ENCODE peak calls at places on chromosomes 3 and 15, in nine cellular contexts. One of them, this sample, is unnamed.
A peak's percentile ranks its signal among the peaks of the same experiment; 100 is the strongest.

GRCh38 chr15:58438956-58439355 is 7.2 kb downstream of the LIPC start:
- DNase-seq in sigmoid colon: no peak
- DNase-seq in keratinocyte: no peak
- DNase-seq in Panc1: no peak
- DNase-seq in fibroblast of lung: peak; percentile 58
- DNase-seq in BE2C: peak; percentile 60
- DNase-seq in astrocyte of the cerebellum: no peak
- DNase-seq in GM12865: peak; percentile 46
- DNase-seq in OCI-LY7: peak; percentile 46
- DNase-seq in this sample: peak; percentile 63

GRCh38 chr3:172517859-172518466 is 5.3 kb downstream of the TNFSF10 start:
- DNase-seq in sigmoid colon: no peak
- DNase-seq in keratinocyte: no peak
- DNase-seq in Panc1: no peak
- DNase-seq in fibroblast of lung: no peak
- DNase-seq in BE2C: no peak
- DNase-seq in astrocyte of the cerebellum: no peak
- DNase-seq in GM12865: no peak
- DNase-seq in OCI-LY7: no peak
- DNase-seq in this sample: no peak

GRCh38 chr3:112129925-112130637 is 3.0 kb downstream of the GCSAM start:
- DNase-seq in sigmoid colon: no peak
- DNase-seq in keratinocyte: no peak
- DNase-seq in Panc1: no peak
- DNase-seq in fibroblast of lung: no peak
- DNase-seq in BE2C: no peak
- DNase-seq in astrocyte of the cerebellum: no peak
- DNase-seq in GM12865: peak; percentile 55
- DNase-seq in OCI-LY7: peak; percentile 76
- DNase-seq in this sample: no peak

GRCh38 chr3:178794711-178795110 is 258.5 kb downstream of the KCNMB2 start:
- DNase-seq in sigmoid colon: no peak
- DNase-seq in keratinocyte: no peak
- DNase-seq in Panc1: no peak
- DNase-seq in fibroblast of lung: no peak
- DNase-seq in BE2C: no peak
- DNase-seq in astrocyte of the cerebellum: no peak
- DNase-seq in GM12865: no peak
- DNase-seq in OCI-LY7: no peak
- DNase-seq in this sample: no peak

GRCh38 chr3:136281966-136282554 is 31.9 kb downstream of the PCCB start:
- DNase-seq in sigmoid colon: no peak
- DNase-seq in keratinocyte: no peak
- DNase-seq in Panc1: no peak
- DNase-seq in fibroblast of lung: no peak
- DNase-seq in BE2C: no peak
- DNase-seq in astrocyte of the cerebellum: no peak
- DNase-seq in GM12865: no peak
- DNase-seq in OCI-LY7: peak; percentile 46
- DNase-seq in this sample: no peak

GRCh38 chr3:112818289-112818688 is 28.4 kb downstream of the CD200R1L start:
- DNase-seq in sigmoid colon: no peak
- DNase-seq in keratinocyte: no peak
- DNase-seq in Panc1: no peak
- DNase-seq in fibroblast of lung: no peak
- DNase-seq in BE2C: no peak
- DNase-seq in astrocyte of the cerebellum: no peak
- DNase-seq in GM12865: no peak
- DNase-seq in OCI-LY7: no peak
- DNase-seq in this sample: peak; percentile 72

GRCh38 chr3:66904816-66905543 is 93.1 kb upstream of the KBTBD8 start:
- DNase-seq in sigmoid colon: no peak
- DNase-seq in keratinocyte: no peak
- DNase-seq in Panc1: no peak
- DNase-seq in fibroblast of lung: no peak
- DNase-seq in BE2C: no peak
- DNase-seq in astrocyte of the cerebellum: no peak
- DNase-seq in GM12865: no peak
- DNase-seq in OCI-LY7: no peak
- DNase-seq in this sample: peak; percentile 3

GRCh38 chr15:67118808-67119207 is 53.4 kb downstream of the SMAD3 start:
- DNase-seq in sigmoid colon: no peak
- DNase-seq in keratinocyte: no peak
- DNase-seq in Panc1: no peak
- DNase-seq in fibroblast of lung: no peak
- DNase-seq in BE2C: no peak
- DNase-seq in astrocyte of the cerebellum: no peak
- DNase-seq in GM12865: no peak
- DNase-seq in OCI-LY7: no peak
- DNase-seq in this sample: no peak

GRCh38 chr3:18987862-18988447 is 160.4 kb upstream of the KCNH8 start:
- DNase-seq in sigmoid colon: no peak
- DNase-seq in keratinocyte: no peak
- DNase-seq in Panc1: no peak
- DNase-seq in fibroblast of lung: no peak
- DNase-seq in BE2C: no peak
- DNase-seq in astrocyte of the cerebellum: no peak
- DNase-seq in GM12865: no peak
- DNase-seq in OCI-LY7: no peak
- DNase-seq in this sample: no peak

GRCh38 chr15:63970723-63971426 is 75.4 kb downstream of the DAPK2 start:
- DNase-seq in sigmoid colon: no peak
- DNase-seq in keratinocyte: no peak
- DNase-seq in Panc1: no peak
- DNase-seq in fibroblast of lung: no peak
- DNase-seq in BE2C: no peak
- DNase-seq in astrocyte of the cerebellum: no peak
- DNase-seq in GM12865: peak; percentile 94
- DNase-seq in OCI-LY7: no peak
- DNase-seq in this sample: peak; percentile 3

GRCh38 chr3:102906837-102907236 is 472.0 kb downstream of the ZPLD1 start:
- DNase-seq in sigmoid colon: no peak
- DNase-seq in keratinocyte: no peak
- DNase-seq in Panc1: no peak
- DNase-seq in fibroblast of lung: peak; percentile 19
- DNase-seq in BE2C: no peak
- DNase-seq in astrocyte of the cerebellum: no peak
- DNase-seq in GM12865: no peak
- DNase-seq in OCI-LY7: no peak
- DNase-seq in this sample: no peak

GRCh38 chr3:18369561-18370185 is 55.5 kb downstream of the SATB1 start:
- DNase-seq in sigmoid colon: no peak
- DNase-seq in keratinocyte: no peak
- DNase-seq in Panc1: no peak
- DNase-seq in fibroblast of lung: peak; percentile 19
- DNase-seq in BE2C: peak; percentile 14
- DNase-seq in astrocyte of the cerebellum: no peak
- DNase-seq in GM12865: no peak
- DNase-seq in OCI-LY7: no peak
- DNase-seq in this sample: no peak

GRCh38 chr15:60568301-60568742 is 89.4 kb upstream of the ICE2 start:
- DNase-seq in sigmoid colon: no peak
- DNase-seq in keratinocyte: no peak
- DNase-seq in Panc1: no peak
- DNase-seq in fibroblast of lung: no peak
- DNase-seq in BE2C: no peak
- DNase-seq in astrocyte of the cerebellum: no peak
- DNase-seq in GM12865: peak; percentile 92
- DNase-seq in OCI-LY7: peak; percentile 57
- DNase-seq in this sample: no peak

GRCh38 chr3:2156244-2156847 is 57.7 kb downstream of the CNTN4 start:
- DNase-seq in sigmoid colon: no peak
- DNase-seq in keratinocyte: no peak
- DNase-seq in Panc1: peak; percentile 2
- DNase-seq in fibroblast of lung: no peak
- DNase-seq in BE2C: peak; percentile 8
- DNase-seq in astrocyte of the cerebellum: no peak
- DNase-seq in GM12865: peak; percentile 29
- DNase-seq in OCI-LY7: no peak
- DNase-seq in this sample: no peak
- TF ChIP-seq CTCF in sigmoid colon: peak; percentile 15
- TF ChIP-seq CTCF in keratinocyte: peak; percentile 77
- TF ChIP-seq CTCF in Panc1: peak; percentile 66
- TF ChIP-seq CTCF in fibroblast of lung: peak; percentile 28
- TF ChIP-seq CTCF in BE2C: peak; percentile 38
- TF ChIP-seq CTCF in astrocyte of the cerebellum: peak; percentile 44
- TF ChIP-seq CTCF in GM12865: peak; percentile 67
- TF ChIP-seq CTCF in OCI-LY7: peak; percentile 69
- TF ChIP-seq CTCF in this sample: peak; percentile 32

DNA sequence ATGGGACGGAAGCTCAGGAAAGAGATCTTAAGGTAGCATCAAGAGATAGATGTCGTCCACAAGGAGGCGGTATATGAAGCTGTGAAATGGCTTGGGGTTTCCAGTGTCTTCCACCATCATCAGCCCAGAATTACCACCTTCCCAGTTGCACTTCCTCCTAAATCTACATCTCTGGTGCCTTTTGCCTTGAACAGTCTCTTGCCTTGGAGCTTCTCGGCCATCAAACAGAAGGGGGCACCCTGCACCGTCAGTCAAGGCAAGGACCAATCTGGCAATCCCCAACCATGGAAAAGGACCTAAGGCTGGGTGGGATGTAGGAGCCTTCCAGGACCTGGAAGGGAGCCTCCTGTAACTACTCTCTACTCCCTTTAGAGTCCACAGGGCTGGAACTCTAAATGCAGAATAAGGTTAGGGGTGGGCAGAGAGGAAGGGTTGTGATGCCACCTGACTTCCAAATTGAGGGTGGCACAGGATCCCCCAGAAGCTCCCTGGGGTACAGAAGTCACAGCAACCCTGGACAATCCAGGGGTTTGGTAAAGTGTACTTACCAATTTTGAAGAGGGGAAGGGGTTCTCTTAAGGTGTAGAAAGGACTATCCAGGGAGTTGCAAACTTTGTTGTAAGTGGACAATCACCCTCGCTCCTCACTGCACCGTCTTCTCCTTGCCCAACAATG is 1.0 kb upstream of the RYR3 start:
- DNase-seq in sigmoid colon: peak; percentile 65
- DNase-seq in keratinocyte: no peak
- DNase-seq in Panc1: no peak
- DNase-seq in fibroblast of lung: no peak
- DNase-seq in BE2C: peak; percentile 42
- DNase-seq in astrocyte of the cerebellum: no peak
- DNase-seq in GM12865: peak; percentile 70
- DNase-seq in OCI-LY7: peak; percentile 27
- DNase-seq in this sample: no peak
- H3K4me3 ChIP-seq in sigmoid colon: peak overlapping the region; percentile 67
- H3K4me3 ChIP-seq in keratinocyte: no peak overlapping the region
- H3K4me3 ChIP-seq in Panc1: no peak overlapping the region
- H3K4me3 ChIP-seq in fibroblast of lung: no peak overlapping the region
- H3K4me3 ChIP-seq in BE2C: no peak overlapping the region
- H3K4me3 ChIP-seq in astrocyte of the cerebellum: no peak overlapping the region
- H3K4me3 ChIP-seq in GM12865: no peak overlapping the region
- H3K4me3 ChIP-seq in OCI-LY7: no peak overlapping the region
- H3K4me3 ChIP-seq in this sample: no peak overlapping the region

GRCh38 chr3:145882416-145882815 is 278.6 kb downstream of the PLOD2 start:
- DNase-seq in sigmoid colon: no peak
- DNase-seq in keratinocyte: no peak
- DNase-seq in Panc1: no peak
- DNase-seq in fibroblast of lung: peak; percentile 39
- DNase-seq in BE2C: no peak
- DNase-seq in astrocyte of the cerebellum: peak; percentile 26
- DNase-seq in GM12865: no peak
- DNase-seq in OCI-LY7: no peak
- DNase-seq in this sample: no peak
- TF ChIP-seq CTCF in sigmoid colon: no peak
- TF ChIP-seq CTCF in keratinocyte: no peak
- TF ChIP-seq CTCF in Panc1: no peak
- TF ChIP-seq CTCF in fibroblast of lung: no peak
- TF ChIP-seq CTCF in BE2C: no peak
- TF ChIP-seq CTCF in astrocyte of the cerebellum: no peak
- TF ChIP-seq CTCF in GM12865: no peak
- TF ChIP-seq CTCF in OCI-LY7: no peak
- TF ChIP-seq CTCF in this sample: no peak

GRCh38 chr3:108123326-108123725 is 32.5 kb upstream of the CD47 start:
- DNase-seq in sigmoid colon: no peak
- DNase-seq in keratinocyte: no peak
- DNase-seq in Panc1: no peak
- DNase-seq in fibroblast of lung: no peak
- DNase-seq in BE2C: no peak
- DNase-seq in astrocyte of the cerebellum: no peak
- DNase-seq in GM12865: no peak
- DNase-seq in OCI-LY7: no peak
- DNase-seq in this sample: no peak

GRCh38 chr3:108126348-108126747 is 35.5 kb upstream of the CD47 start:
- DNase-seq in sigmoid colon: no peak
- DNase-seq in keratinocyte: no peak
- DNase-seq in Panc1: no peak
- DNase-seq in fibroblast of lung: no peak
- DNase-seq in BE2C: no peak
- DNase-seq in astrocyte of the cerebellum: no peak
- DNase-seq in GM12865: no peak
- DNase-seq in OCI-LY7: peak; percentile 16
- DNase-seq in this sample: no peak

GRCh38 chr3:108124337-108125150 is 33.7 kb upstream of the CD47 start:
- DNase-seq in sigmoid colon: no peak
- DNase-seq in keratinocyte: no peak
- DNase-seq in Panc1: no peak
- DNase-seq in fibroblast of lung: no peak
- DNase-seq in BE2C: no peak
- DNase-seq in astrocyte of the cerebellum: no peak
- DNase-seq in GM12865: peak; percentile 97
- DNase-seq in OCI-LY7: peak; percentile 94
- DNase-seq in this sample: no peak

GRCh38 chr3:108125550-108126071 is 34.8 kb upstream of the CD47 start:
- DNase-seq in sigmoid colon: no peak
- DNase-seq in keratinocyte: no peak
- DNase-seq in Panc1: no peak
- DNase-seq in fibroblast of lung: no peak
- DNase-seq in BE2C: no peak
- DNase-seq in astrocyte of the cerebellum: no peak
- DNase-seq in GM12865: peak; percentile 92
- DNase-seq in OCI-LY7: peak; percentile 96
- DNase-seq in this sample: no peak

GRCh38 chr3:108125151-108125540 is 34.3 kb upstream of the CD47 start:
- DNase-seq in sigmoid colon: no peak
- DNase-seq in keratinocyte: no peak
- DNase-seq in Panc1: no peak
- DNase-seq in fibroblast of lung: no peak
- DNase-seq in BE2C: no peak
- DNase-seq in astrocyte of the cerebellum: no peak
- DNase-seq in GM12865: peak; percentile 27
- DNase-seq in OCI-LY7: no peak
- DNase-seq in this sample: no peak
- H3K4me3 ChIP-seq in sigmoid colon: no peak overlapping the region
- H3K4me3 ChIP-seq in keratinocyte: no peak overlapping the region
- H3K4me3 ChIP-seq in Panc1: no peak overlapping the region
- H3K4me3 ChIP-seq in fibroblast of lung: no peak overlapping the region
- H3K4me3 ChIP-seq in BE2C: no peak overlapping the region
- H3K4me3 ChIP-seq in astrocyte of the cerebellum: no peak overlapping the region
- H3K4me3 ChIP-seq in GM12865: peak overlapping the region; percentile 66
- H3K4me3 ChIP-seq in OCI-LY7: peak overlapping the region; percentile 81
- H3K4me3 ChIP-seq in this sample: no peak overlapping the region